ENCODE peak calls at places on chromosomes 1 and 21, in nine cellular contexts. One of them, this sample, is unnamed.
A peak's percentile ranks its signal among the peaks of the same experiment; 100 is the strongest.

GRCh38 chr1:211579434-211580302 is 707 bp upstream of the SLC30A1 start:
- DNase-seq in K562: peak; percentile 87
- DNase-seq in IMR-90: peak; percentile 23
- DNase-seq in adrenal gland: peak; percentile 84
- DNase-seq in HCT116: no peak
- DNase-seq in Peyer's patch: peak; percentile 95
- DNase-seq in A549: peak; percentile 56
- DNase-seq in transverse colon: peak; percentile 90
- DNase-seq in stomach: peak; percentile 83
- DNase-seq in this sample: peak; percentile 87

GRCh38 chr1:29436386-29436785 is 200.1 kb downstream of the PTPRU start:
- DNase-seq in A549: no peak
- DNase-seq in adrenal gland: no peak
- DNase-seq in IMR-90: no peak
- DNase-seq in transverse colon: no peak
- DNase-seq in HCT116: no peak
- DNase-seq in Peyer's patch: no peak
- DNase-seq in stomach: no peak
- DNase-seq in K562: no peak
- DNase-seq in this sample: no peak

GRCh38 chr1:241444836-241445235 is 74.7 kb downstream of the FH start:
- DNase-seq in stomach: no peak
- DNase-seq in Peyer's patch: no peak
- DNase-seq in K562: no peak
- DNase-seq in transverse colon: no peak
- DNase-seq in A549: no peak
- DNase-seq in HCT116: no peak
- DNase-seq in IMR-90: no peak
- DNase-seq in adrenal gland: no peak
- DNase-seq in this sample: no peak

GRCh38 chr1:153945131-153945794 is 1.3 kb downstream of the DENND4B start:
- DNase-seq in adrenal gland: peak; percentile 67
- DNase-seq in stomach: peak; percentile 51
- DNase-seq in A549: no peak
- DNase-seq in HCT116: no peak
- DNase-seq in K562: peak; percentile 77
- DNase-seq in IMR-90: peak; percentile 46
- DNase-seq in Peyer's patch: peak; percentile 89
- DNase-seq in transverse colon: peak; percentile 65
- DNase-seq in this sample: peak; percentile 47

GRCh38 chr1:228457017-228457395 is 30.2 kb upstream of the RNF187 start:
- DNase-seq in A549: no peak
- DNase-seq in K562: peak; percentile 58
- DNase-seq in Peyer's patch: no peak
- DNase-seq in stomach: no peak
- DNase-seq in IMR-90: no peak
- DNase-seq in adrenal gland: no peak
- DNase-seq in HCT116: no peak
- DNase-seq in transverse colon: no peak
- DNase-seq in this sample: no peak

GRCh38 chr1:218350909-218351616 is 5.9 kb downstream of the TGFB2 start:
- DNase-seq in Peyer's patch: no peak
- DNase-seq in K562: no peak
- DNase-seq in IMR-90: peak; percentile 89
- DNase-seq in adrenal gland: no peak
- DNase-seq in HCT116: no peak
- DNase-seq in transverse colon: no peak
- DNase-seq in stomach: no peak
- DNase-seq in A549: no peak
- DNase-seq in this sample: no peak

GRCh38 chr1:22749503-22749902 is 38.9 kb downstream of the EPHB2 start:
- DNase-seq in transverse colon: no peak
- DNase-seq in IMR-90: no peak
- DNase-seq in stomach: no peak
- DNase-seq in adrenal gland: no peak
- DNase-seq in A549: no peak
- DNase-seq in Peyer's patch: no peak
- DNase-seq in HCT116: no peak
- DNase-seq in K562: no peak
- DNase-seq in this sample: no peak

GRCh38 chr1:180167021-180167701 is 12.5 kb downstream of the QSOX1 start:
- DNase-seq in transverse colon: no peak
- DNase-seq in K562: no peak
- DNase-seq in stomach: no peak
- DNase-seq in Peyer's patch: peak; percentile 43
- DNase-seq in IMR-90: no peak
- DNase-seq in adrenal gland: no peak
- DNase-seq in A549: no peak
- DNase-seq in HCT116: no peak
- DNase-seq in this sample: no peak

GRCh38 chr1:41357451-41358151 is 3.6 kb upstream of the FOXO6 start:
- DNase-seq in IMR-90: no peak
- DNase-seq in K562: no peak
- DNase-seq in stomach: no peak
- DNase-seq in transverse colon: no peak
- DNase-seq in adrenal gland: no peak
- DNase-seq in Peyer's patch: peak; percentile 31
- DNase-seq in HCT116: no peak
- DNase-seq in A549: no peak
- DNase-seq in this sample: no peak

GRCh38 chr1:26112407-26112775 is 767 bp downstream of the PDIK1L start:
- DNase-seq in Peyer's patch: no peak
- DNase-seq in adrenal gland: no peak
- DNase-seq in IMR-90: no peak
- DNase-seq in A549: no peak
- DNase-seq in HCT116: no peak
- DNase-seq in K562: no peak
- DNase-seq in stomach: no peak
- DNase-seq in transverse colon: no peak
- DNase-seq in this sample: no peak

GRCh38 chr1:18816808-18817207 is 42.7 kb downstream of the TAS1R2 start:
- DNase-seq in K562: no peak
- DNase-seq in adrenal gland: no peak
- DNase-seq in stomach: no peak
- DNase-seq in IMR-90: no peak
- DNase-seq in Peyer's patch: no peak
- DNase-seq in A549: no peak
- DNase-seq in HCT116: no peak
- DNase-seq in transverse colon: no peak
- DNase-seq in this sample: no peak

GRCh38 chr1:10459185-10459584 is 9.4 kb downstream of the CORT start:
- DNase-seq in K562: peak; percentile 86
- DNase-seq in HCT116: peak; percentile 8
- DNase-seq in Peyer's patch: no peak
- DNase-seq in IMR-90: peak; percentile 80
- DNase-seq in transverse colon: no peak
- DNase-seq in stomach: no peak
- DNase-seq in A549: peak; percentile 33
- DNase-seq in adrenal gland: no peak
- DNase-seq in this sample: no peak

GRCh38 chr1:30523055-30524020 is 200.0 kb downstream of the MATN1 start:
- DNase-seq in IMR-90: peak; percentile 48
- DNase-seq in Peyer's patch: no peak
- DNase-seq in stomach: peak; percentile 5
- DNase-seq in transverse colon: no peak
- DNase-seq in adrenal gland: no peak
- DNase-seq in HCT116: peak; percentile 24
- DNase-seq in A549: no peak
- DNase-seq in K562: no peak
- DNase-seq in this sample: no peak

GRCh38 chr1:1858382-1859086 is 32.4 kb downstream of the GNB1 start:
- DNase-seq in IMR-90: peak; percentile 81
- DNase-seq in K562: peak; percentile 82
- DNase-seq in Peyer's patch: peak; percentile 87
- DNase-seq in A549: peak; percentile 62
- DNase-seq in stomach: peak; percentile 81
- DNase-seq in transverse colon: peak; percentile 80
- DNase-seq in adrenal gland: peak; percentile 68
- DNase-seq in HCT116: no peak
- DNase-seq in this sample: peak; percentile 48

DNA sequence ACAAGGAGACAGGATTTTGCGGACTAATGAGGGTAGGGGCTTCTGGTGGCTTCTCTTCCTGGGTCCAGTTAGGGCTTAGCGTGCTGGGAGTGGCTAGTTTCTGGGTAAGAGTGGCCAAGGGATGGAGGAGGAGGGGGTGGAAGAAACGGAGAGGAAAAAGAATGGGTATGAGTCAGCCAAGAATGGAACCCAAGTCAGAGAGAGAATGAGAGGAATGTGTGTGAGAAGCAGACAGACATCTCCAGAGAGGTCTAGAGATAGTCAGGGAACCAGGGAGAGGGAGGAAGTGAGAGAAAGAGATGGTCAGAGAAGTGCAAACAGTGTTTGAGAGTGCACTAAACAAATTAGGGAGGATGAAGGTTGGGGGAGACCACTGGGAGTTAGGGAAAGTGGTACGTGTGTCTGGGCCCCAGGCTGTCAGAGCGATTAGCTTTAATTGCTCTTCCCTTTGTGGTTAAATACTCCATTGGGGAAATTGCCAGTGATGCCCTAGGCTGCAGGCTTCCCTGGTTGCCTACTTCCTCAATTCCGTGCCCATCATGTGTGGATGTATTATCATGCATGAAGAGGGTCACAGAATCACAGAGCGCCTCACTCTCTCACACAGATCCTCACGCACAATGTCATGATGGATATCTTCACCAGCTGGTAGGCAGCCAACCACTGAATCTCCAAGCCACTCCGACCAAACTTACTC is 1.4 kb downstream of the PEA15 start:
- DNase-seq in A549: peak; percentile 71
- DNase-seq in adrenal gland: peak; percentile 42
- DNase-seq in IMR-90: peak; percentile 90
- DNase-seq in stomach: no peak
- DNase-seq in Peyer's patch: peak; percentile 44
- DNase-seq in transverse colon: no peak
- DNase-seq in K562: peak; percentile 43
- DNase-seq in HCT116: no peak
- DNase-seq in this sample: no peak
- TF ChIP-seq CTCF in A549: no peak
- TF ChIP-seq CTCF in adrenal gland: no peak
- TF ChIP-seq CTCF in IMR-90: no peak
- TF ChIP-seq CTCF in stomach: no peak
- TF ChIP-seq CTCF in Peyer's patch: no peak
- TF ChIP-seq CTCF in transverse colon: no peak
- TF ChIP-seq CTCF in K562: no peak
- TF ChIP-seq CTCF in HCT116: no peak
- TF ChIP-seq CTCF in this sample: no peak

GRCh38 chr1:20507248-20507563 is 745 bp downstream of the MUL1 start:
- DNase-seq in IMR-90: no peak
- DNase-seq in transverse colon: no peak
- DNase-seq in A549: no peak
- DNase-seq in Peyer's patch: no peak
- DNase-seq in stomach: no peak
- DNase-seq in K562: peak; percentile 27
- DNase-seq in HCT116: no peak
- DNase-seq in adrenal gland: no peak
- DNase-seq in this sample: no peak

GRCh38 chr1:20505488-20505887 is 2.5 kb downstream of the MUL1 start:
- DNase-seq in Peyer's patch: no peak
- DNase-seq in K562: no peak
- DNase-seq in IMR-90: no peak
- DNase-seq in transverse colon: no peak
- DNase-seq in adrenal gland: no peak
- DNase-seq in stomach: no peak
- DNase-seq in HCT116: no peak
- DNase-seq in A549: no peak
- DNase-seq in this sample: no peak

GRCh38 chr1:20511518-20512428 is 3.8 kb upstream of the MUL1 start:
- DNase-seq in HCT116: no peak
- DNase-seq in A549: no peak
- DNase-seq in adrenal gland: no peak
- DNase-seq in K562: no peak
- DNase-seq in transverse colon: no peak
- DNase-seq in Peyer's patch: no peak
- DNase-seq in IMR-90: no peak
- DNase-seq in stomach: no peak
- DNase-seq in this sample: no peak

GRCh38 chr1:20508411-20508771 is 440 bp upstream of the MUL1 start:
- DNase-seq in IMR-90: no peak
- DNase-seq in A549: no peak
- DNase-seq in K562: no peak
- DNase-seq in transverse colon: no peak
- DNase-seq in Peyer's patch: no peak
- DNase-seq in stomach: no peak
- DNase-seq in HCT116: no peak
- DNase-seq in adrenal gland: no peak
- DNase-seq in this sample: no peak

GRCh38 chr1:20507564-20508410 is at the start of gene MUL1:
- DNase-seq in HCT116: peak; percentile 88
- DNase-seq in transverse colon: peak; percentile 98
- DNase-seq in K562: peak; percentile 97
- DNase-seq in adrenal gland: peak; percentile 97
- DNase-seq in stomach: peak; percentile 96
- DNase-seq in A549: peak; percentile 88
- DNase-seq in IMR-90: peak; percentile 92
- DNase-seq in Peyer's patch: peak; percentile 98
- DNase-seq in this sample: peak; percentile 97
- TF ChIP-seq POLR2A in HCT116: no peak
- TF ChIP-seq POLR2A in transverse colon: peak; percentile 72
- TF ChIP-seq POLR2A in K562: peak; percentile 89
- TF ChIP-seq POLR2A in adrenal gland: peak; percentile 68
- TF ChIP-seq POLR2A in stomach: no peak
- TF ChIP-seq POLR2A in A549: peak; percentile 43
- TF ChIP-seq POLR2A in IMR-90: peak; percentile 72
- TF ChIP-seq POLR2A in Peyer's patch: peak; percentile 72
- TF ChIP-seq POLR2A in this sample: peak; percentile 72

GRCh38 chr21:35046223-35046690 is 2.8 kb downstream of the RUNX1 start:
- DNase-seq in stomach: no peak
- DNase-seq in HCT116: no peak
- DNase-seq in A549: no peak
- DNase-seq in Peyer's patch: no peak
- DNase-seq in adrenal gland: no peak
- DNase-seq in transverse colon: no peak
- DNase-seq in K562: no peak
- DNase-seq in IMR-90: no peak
- DNase-seq in this sample: no peak
- H3K4me1 ChIP-seq in stomach: peaks cover 61% of the 10 kb centered on the region
- H3K4me1 ChIP-seq in HCT116: peaks cover 37% of the 10 kb centered on the region
- H3K4me1 ChIP-seq in A549: peaks cover 31% of the 10 kb centered on the region
- H3K4me1 ChIP-seq in Peyer's patch: peaks cover 3% of the 10 kb centered on the region
- H3K4me1 ChIP-seq in adrenal gland: peaks cover 5% of the 10 kb centered on the region
- H3K4me1 ChIP-seq in transverse colon: peaks cover 33% of the 10 kb centered on the region
- H3K4me1 ChIP-seq in K562: peaks cover 49% of the 10 kb centered on the region
- H3K4me1 ChIP-seq in IMR-90: peaks cover 23% of the 10 kb centered on the region
- H3K4me1 ChIP-seq in this sample: peaks cover 23% of the 10 kb centered on the region

DNA sequence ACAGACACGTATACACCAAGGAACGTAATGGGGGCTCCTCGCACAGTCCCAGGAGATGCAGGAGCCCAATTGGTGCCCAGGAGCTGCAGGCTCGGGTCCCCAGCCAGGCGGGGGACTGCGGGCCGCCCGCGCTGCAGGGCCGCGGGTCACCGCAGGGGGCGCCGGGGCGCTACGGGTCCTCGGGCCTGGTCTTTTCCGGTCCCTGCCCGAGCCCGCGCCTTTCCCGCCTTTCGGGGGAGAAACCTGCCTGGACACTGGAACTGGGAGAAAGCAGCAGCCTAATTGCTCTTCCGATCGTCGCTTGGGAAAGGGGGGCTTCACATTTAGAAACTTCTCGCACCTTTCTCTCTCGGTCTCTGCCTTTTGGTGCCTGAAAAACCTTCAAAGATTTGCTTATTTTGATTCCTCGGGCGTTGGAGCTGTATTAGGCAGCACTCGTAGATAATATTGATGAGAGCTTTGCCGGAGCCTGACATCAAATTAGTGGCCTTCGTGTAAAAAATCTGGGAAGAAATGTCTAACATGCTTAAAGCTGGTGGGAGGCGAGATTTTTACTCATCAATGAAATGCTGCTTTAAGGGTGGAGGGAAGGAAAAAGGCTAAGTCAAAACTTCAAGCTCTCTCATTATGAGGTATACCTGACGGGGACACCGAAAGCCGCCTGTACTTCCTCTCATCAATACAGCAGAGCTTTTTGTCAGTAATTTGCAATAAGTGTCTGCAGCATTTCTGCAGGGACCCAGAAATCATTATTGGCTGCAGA is 12.6 kb upstream of the BARHL2 start:
- DNase-seq in adrenal gland: no peak
- DNase-seq in HCT116: no peak
- DNase-seq in A549: no peak
- DNase-seq in stomach: no peak
- DNase-seq in IMR-90: no peak
- DNase-seq in transverse colon: no peak
- DNase-seq in Peyer's patch: no peak
- DNase-seq in K562: peak; percentile 61
- DNase-seq in this sample: no peak
- TF ChIP-seq CTCF in adrenal gland: no peak
- TF ChIP-seq CTCF in HCT116: no peak
- TF ChIP-seq CTCF in A549: no peak
- TF ChIP-seq CTCF in stomach: no peak
- TF ChIP-seq CTCF in IMR-90: peak; percentile 18
- TF ChIP-seq CTCF in transverse colon: peak; percentile 26
- TF ChIP-seq CTCF in Peyer's patch: peak; percentile 36
- TF ChIP-seq CTCF in K562: peak; percentile 64
- TF ChIP-seq CTCF in this sample: no peak

This sample was measured in thyroid gland.